ENCODE peak calls at places on chromosome 11, in five cellular contexts. F, K, J, Y and W are unnamed samples.

GRCh38 chr11:33835143-33835878 is 56.6 kb downstream of the LMO2 start:
- DNase-seq in K (peak; percentile 8), J (peak; percentile 83), Y (no peak), F (no peak), W (no peak)

GRCh38 chr11:94068764-94069163 is 47.6 kb downstream of the HEPHL1 start:
- DNase-seq in Y (no peak), F (no peak), J (peak; percentile 16), K (no peak), W (no peak)

GRCh38 chr11:114034956-114035355 is 24.6 kb upstream of the ZBTB16 start:
- DNase-seq in K (no peak), F (no peak), J (no peak), Y (no peak), W (no peak)

GRCh38 chr11:31414338-31414737 is 44.7 kb downstream of the DNAJC24 start:
- DNase-seq in F (no peak), K (no peak), Y (no peak), J (no peak), W (no peak)

GRCh38 chr11:125945797-125946520 is at the start of gene VSIG10L2:
- DNase-seq in F (peak; percentile 46), K (no peak), J (no peak), Y (no peak), W (no peak)

GRCh38 chr11:29306527-29306926 is 710.3 kb downstream of the KCNA4 start:
- DNase-seq in K (peak; percentile 85), Y (no peak), J (peak; percentile 78), F (no peak), W (no peak)

GRCh38 chr11:102457865-102458264 is 5.3 kb upstream of the TMEM123 start:
- DNase-seq in J (no peak), K (peak; percentile 20), Y (no peak), F (no peak), W (no peak)

GRCh38 chr11:6459049-6459448 is 14.7 kb downstream of the TRIM3 start:
- DNase-seq in J (no peak), K (no peak), F (no peak), Y (no peak), W (no peak)

GRCh38 chr11:65616575-65617001 is 1.0 kb downstream of the PCNX3 start:
- DNase-seq in J (no peak), Y (no peak), K (no peak), F (no peak), W (no peak)

GRCh38 chr11:61526956-61527731 is 18.6 kb downstream of the LRRC10B start:
- DNase-seq in K (no peak), J (no peak), F (no peak), Y (no peak), W (no peak)

GRCh38 chr11:46141597-46141996 is 20.3 kb upstream of the PHF21A start:
- DNase-seq in F (no peak), K (no peak), J (no peak), Y (no peak), W (no peak)

GRCh38 chr11:49442669-49443068 is 234.3 kb upstream of the FOLH1 start:
- DNase-seq in J (no peak), K (no peak), F (no peak), Y (no peak), W (no peak)

GRCh38 chr11:74318241-74318932 is 6.9 kb upstream of the P4HA3 start:
- DNase-seq in Y (no peak), K (no peak), F (no peak), J (peak; percentile 54), W (no peak)

GRCh38 chr11:33375688-33376311 is 118.6 kb downstream of the HIPK3 start:
- DNase-seq in K (no peak), J (peak; percentile 64), F (no peak), Y (no peak), W (no peak)

GRCh38 chr11:106950067-106950491 is 68.2 kb downstream of the GUCY1A2 start:
- DNase-seq in F (no peak), K (no peak), J (no peak), Y (no peak), W (no peak)

GRCh38 chr11:78419327-78419726 is 1.7 kb upstream of the GAB2 start:
- DNase-seq in J (peak; percentile 89), Y (no peak), K (peak; percentile 72), F (no peak), W (no peak)

GRCh38 chr11:43723617-43724016 is 43.1 kb downstream of the HSD17B12 start:
- DNase-seq in J (no peak), K (no peak), F (no peak), Y (no peak), W (no peak)

GRCh38 chr11:8206251-8207079 is 37.6 kb upstream of the RIC3 start:
- DNase-seq in Y (no peak), J (no peak), F (no peak), K (peak; percentile 77), W (peak; percentile 46)

GRCh38 chr11:85028329-85029101 is 598.6 kb downstream of the DLG2 start:
- DNase-seq in F (no peak), Y (no peak), J (no peak), K (no peak), W (no peak)

GRCh38 chr11:120235024-120235628 is 4.8 kb upstream of the POU2F3 start:
- DNase-seq in Y (peak; percentile 57), F (peak; percentile 86), J (peak; percentile 50), K (no peak), W (no peak)

GRCh38 chr11:124394408-124394807 is 4.4 kb downstream of the OR8B3 start:
- DNase-seq in K (no peak), J (peak; percentile 63), Y (no peak), F (no peak), W (no peak)

GRCh38 chr11:107587306-107587979 is 3.5 kb upstream of the ELMOD1 start:
- DNase-seq in J (peak; percentile 85), K (no peak), F (no peak), Y (no peak), W (no peak)

GRCh38 chr11:70282012-70282411 is 11.5 kb downstream of the PPFIA1 start:
- DNase-seq in F (no peak), K (no peak), J (no peak), Y (no peak), W (no peak)

GRCh38 chr11:13183094-13183825 is 94.3 kb upstream of the BMAL1 start:
- DNase-seq in K (no peak), J (peak; percentile 69), F (no peak), Y (no peak), W (no peak)

GRCh38 chr11:122598971-122599370 is 56.6 kb upstream of the UBASH3B start:
- DNase-seq in Y (no peak), F (no peak), K (no peak), J (no peak), W (no peak)

GRCh38 chr11:61149624-61150615 is 11.3 kb downstream of the VPS37C start:
- DNase-seq in K (no peak), J (no peak), Y (no peak), F (peak; percentile 60), W (peak; percentile 19)

GRCh38 chr11:94307101-94307791 is 2.9 kb downstream of the IZUMO1R start:
- DNase-seq in F (no peak), K (no peak), J (no peak), Y (no peak), W (no peak)

GRCh38 chr11:33634291-33634834 is 66.3 kb downstream of the C11orf91 start:
- DNase-seq in K (no peak), Y (no peak), J (peak; percentile 95), F (no peak), W (no peak)

GRCh38 chr11:38950882-38951281 is 2352.8 kb upstream of the RAG2 start:
- DNase-seq in K (no peak), Y (no peak), F (no peak), J (peak; percentile 15), W (no peak)

GRCh38 chr11:77813256-77813655 is 7.3 kb downstream of the RSF1 start:
- DNase-seq in Y (no peak), K (no peak), F (no peak), J (peak; percentile 53), W (no peak)

GRCh38 chr11:11841121-11841604 is 609 bp upstream of the USP47 start:
- DNase-seq in K (no peak), F (peak; percentile 75), Y (peak; percentile 10), J (peak; percentile 53), W (no peak)

GRCh38 chr11:118868659-118869058 is 15.0 kb upstream of the CXCR5 start:
- DNase-seq in K (no peak), F (no peak), J (no peak), Y (no peak), W (no peak)

GRCh38 chr11:47399860-47400812 is 8.3 kb upstream of the SLC39A13 start:
- DNase-seq in Y (no peak), J (no peak), F (no peak), K (no peak), W (peak; percentile 14)

GRCh38 chr11:529740-530411 is 5.5 kb downstream of the HRAS start:
- DNase-seq in K (no peak), J (no peak), F (peak; percentile 65), Y (no peak), W (no peak)

GRCh38 chr11:109697140-109697843 is 275.3 kb downstream of the C11orf87 start:
- DNase-seq in F (peak; percentile 57), Y (no peak), K (peak; percentile 11), J (peak; percentile 68), W (no peak)